ENCODE peak calls at places on chromosomes 3 and 15, in five cellular contexts. X, N, W, S and M are unnamed samples.

GRCh38 chr15:85615930-85616329 is 178.8 kb downstream of the KLHL25 start:
- DNase-seq in N (peak), W (no peak), X (no peak), S (peak), M (no peak)

GRCh38 chr3:23710555-23710954 is 95.2 kb upstream of the UBE2E1 start:
- DNase-seq in S (no peak), X (no peak), N (peak), W (no peak), M (peak)

GRCh38 chr3:50126287-50127211 is 28.6 kb upstream of the SEMA3F start:
- DNase-seq in X (no peak), W (no peak), N (peak), S (no peak), M (peak)

GRCh38 chr15:49881866-49882265 is 237.2 kb downstream of the ATP8B4 start:
- DNase-seq in X (no peak), S (no peak), N (no peak), W (no peak), M (no peak)

GRCh38 chr3:136350132-136350531 is 100.0 kb downstream of the PCCB start:
- DNase-seq in W (no peak), S (no peak), X (no peak), N (peak), M (peak)

GRCh38 chr3:189267981-189268613 is 96.3 kb downstream of the TPRG1 start:
- DNase-seq in S (peak), N (peak), X (no peak), W (no peak), M (peak)

GRCh38 chr3:16060358-16060852 is 114.1 kb upstream of the GALNT15 start:
- DNase-seq in W (no peak), S (peak), N (peak), X (no peak), M (peak)

GRCh38 chr3:29655016-29655415 is 374.1 kb downstream of the RBMS3 start:
- DNase-seq in W (no peak), N (no peak), X (no peak), S (no peak), M (no peak)

GRCh38 chr3:175208316-175208715 is 349.2 kb downstream of the NAALADL2 start:
- DNase-seq in X (no peak), N (peak), S (no peak), W (no peak), M (peak)

GRCh38 chr15:60519218-60519617 is 40.3 kb upstream of the ICE2 start:
- DNase-seq in S (no peak), X (no peak), W (no peak), N (no peak), M (no peak)

GRCh38 chr15:48086582-48086981 is 34.2 kb upstream of the SLC24A5 start:
- DNase-seq in N (peak), X (no peak), S (no peak), W (no peak), M (peak)

GRCh38 chr3:12194669-12195161 is 36.0 kb upstream of the TIMP4 start:
- DNase-seq in N (peak), S (peak), W (no peak), X (no peak), M (peak)

GRCh38 chr3:17915341-17915740 is 172.9 kb upstream of the TBC1D5 start:
- DNase-seq in X (no peak), S (no peak), N (no peak), W (no peak), M (no peak)

GRCh38 chr3:11273945-11274344 is 1.7 kb downstream of the ATG7 start:
- DNase-seq in X (no peak), W (no peak), S (no peak), N (no peak), M (no peak)

GRCh38 chr3:16427309-16427965 is 86.1 kb downstream of the RFTN1 start:
- DNase-seq in W (no peak), N (peak), X (no peak), S (no peak), M (peak)

GRCh38 chr3:108153451-108153981 is 62.7 kb upstream of the CD47 start:
- DNase-seq in W (no peak), N (peak), S (peak), X (peak), M (peak)

GRCh38 chr15:101174152-101174920 is 77.5 kb downstream of the CHSY1 start:
- DNase-seq in N (no peak), X (no peak), S (no peak), W (no peak), M (no peak)

GRCh38 chr15:59687831-59688230 is 1.3 kb downstream of the BNIP2 start:
- DNase-seq in S (no peak), N (peak), W (peak), X (no peak), M (peak)

GRCh38 chr15:95277266-95277665 is 1045.9 kb downstream of the MCTP2 start:
- DNase-seq in S (no peak), W (no peak), X (no peak), N (no peak), M (no peak)

GRCh38 chr15:74215958-74216357 is 13.4 kb upstream of the STRA6 start:
- DNase-seq in S (no peak), X (no peak), W (no peak), N (no peak), M (no peak)

GRCh38 chr15:42373936-42374335 is 14.6 kb downstream of the CAPN3 start:
- DNase-seq in N (no peak), X (no peak), W (no peak), S (no peak), M (no peak)

GRCh38 chr3:134020135-134020680 is 9.5 kb downstream of the SLCO2A1 start:
- DNase-seq in W (no peak), S (no peak), X (no peak), N (no peak), M (no peak)

GRCh38 chr3:125431391-125431790 is 56.3 kb upstream of the ZNF148 start:
- DNase-seq in S (no peak), N (no peak), X (no peak), W (no peak), M (no peak)

GRCh38 chr3:195591220-195591619 is 7.5 kb upstream of the APOD start:
- DNase-seq in W (no peak), N (no peak), S (no peak), X (no peak), M (no peak)

GRCh38 chr15:98547255-98547654 is 101.1 kb upstream of the IGF1R start:
- DNase-seq in W (no peak), S (no peak), N (no peak), X (no peak), M (no peak)